ENCODE peak calls at places on chromosomes 13 and 19, in four cellular contexts. J is stimulated activated CD8-positive, alpha-beta memory T cell treated with anti-CD3 and anti-CD28 coated beads, Interleukin-4, amount 100 ng/mL, for 1 hour; S is RWPE2; F is fibroblast of lung. A is an unnamed sample.

GRCh38 chr19:33435706-33436359 is 62.3 kb downstream of the CEBPG start:
- DNase-seq in J (no peak), S (peak), F (no peak), A (no peak)

GRCh38 chr19:383922-384800 is 24.8 kb downstream of the C2CD4C start:
- DNase-seq in J (no peak), S (no peak), F (no peak), A (no peak)

GRCh38 chr13:78606471-78607408 is 3.4 kb upstream of the POU4F1 start:
- DNase-seq in J (no peak), S (no peak), F (no peak), A (no peak)

GRCh38 chr19:19217110-19217509 is 5.4 kb downstream of the NCAN start:
- DNase-seq in J (no peak), S (no peak), F (peak), A (no peak)

GRCh38 chr13:28568286-28568685 is 73.4 kb upstream of the FLT1 start:
- DNase-seq in J (no peak), S (no peak), F (peak), A (no peak)

GRCh38 chr13:29681859-29682258 is 86.4 kb upstream of the SLC7A1 start:
- DNase-seq in J (no peak), S (no peak), F (no peak), A (no peak)

GRCh38 chr19:39765091-39766076 is 13.3 kb upstream of the LEUTX start:
- DNase-seq in J (peak), S (no peak), F (peak), A (peak)

GRCh38 chr19:14566712-14567077 is 5.2 kb downstream of the NDUFB7 start:
- DNase-seq in J (no peak), S (no peak), F (no peak), A (no peak)

GRCh38 chr13:26442541-26442940 is 114.9 kb upstream of the WASF3 start:
- DNase-seq in J (no peak), S (no peak), F (peak), A (no peak)

GRCh38 chr19:46759817-46760333 is 13.6 kb upstream of the STRN4 start:
- DNase-seq in J (no peak), S (no peak), F (peak), A (no peak)

GRCh38 chr19:16325671-16326400 is 1.2 kb downstream of the KLF2 start:
- DNase-seq in J (no peak), S (no peak), F (peak), A (no peak)

GRCh38 chr19:4909172-4909896 is at the start of gene UHRF1:
- DNase-seq in J (no peak), S (no peak), F (peak), A (no peak)